ENCODE peak calls at places on chromosomes 3 and 15, in seven cellular contexts. I, T, R, M, X, F and W are unnamed samples.
A peak's percentile ranks its signal among the peaks of the same experiment; 100 is the strongest.

GRCh38 chr15:69999392-70000085 is 98.2 kb downstream of the TLE3 start:
- DNase-seq in F (no peak), T (no peak), X (no peak), I (no peak), M (no peak), R (no peak), W (no peak)

GRCh38 chr3:132730891-132731580 is 8.8 kb upstream of the NPHP3 start:
- DNase-seq in F (no peak), I (peak; percentile 28), X (peak; percentile 49), T (peak; percentile 48), R (peak; percentile 66), M (no peak), W (no peak)

GRCh38 chr15:89167267-89168176 is 53.9 kb downstream of the RLBP1 start:
- DNase-seq in M (peak; percentile 56), F (no peak), I (no peak), R (peak; percentile 94), T (peak; percentile 61), X (no peak), W (no peak)

GRCh38 chr3:37183375-37183831 is 9.0 kb upstream of the LRRFIP2 start:
- DNase-seq in M (no peak), I (peak; percentile 90), F (peak; percentile 78), R (peak; percentile 91), T (peak; percentile 37), X (no peak), W (no peak)

GRCh38 chr3:4466783-4467521 is at the start of gene SUMF1:
- DNase-seq in T (peak; percentile 80), X (peak; percentile 63), I (peak; percentile 37), M (peak; percentile 66), F (peak; percentile 25), R (peak; percentile 84), W (peak; percentile 13)

GRCh38 chr3:66497288-66497972 is 3.4 kb downstream of the LRIG1 start:
- DNase-seq in F (no peak), M (no peak), T (no peak), X (no peak), R (no peak), I (no peak), W (no peak)

GRCh38 chr15:64640146-64640868 is 135.1 kb downstream of the RBPMS2 start:
- DNase-seq in X (no peak), T (no peak), R (no peak), M (no peak), I (no peak), F (no peak), W (no peak)

GRCh38 chr3:175146258-175146657 is 287.1 kb downstream of the NAALADL2 start:
- DNase-seq in T (no peak), X (no peak), M (no peak), R (no peak), F (no peak), I (peak; percentile 8), W (no peak)

GRCh38 chr3:23490459-23490858 is 287.3 kb downstream of the UBE2E2 start:
- DNase-seq in R (peak; percentile 65), X (no peak), T (no peak), M (no peak), I (no peak), F (no peak), W (peak; percentile 21)

GRCh38 chr3:52210550-52211046 is 12.6 kb downstream of the ALAS1 start:
- DNase-seq in R (no peak), T (no peak), I (no peak), F (no peak), X (no peak), M (no peak), W (no peak)

GRCh38 chr3:46923559-46924350 is 46.2 kb downstream of the PTH1R start:
- DNase-seq in I (no peak), F (no peak), M (no peak), T (peak; percentile 38), X (no peak), R (peak; percentile 45), W (no peak)

GRCh38 chr3:74426571-74426970 is 187.9 kb downstream of the CNTN3 start:
- DNase-seq in I (peak; percentile 38), F (no peak), M (no peak), T (no peak), X (no peak), R (peak; percentile 15), W (no peak)

GRCh38 chr15:101137312-101137940 is 114.4 kb downstream of the CHSY1 start:
- DNase-seq in X (no peak), T (no peak), M (no peak), I (no peak), R (no peak), F (no peak), W (no peak)

GRCh38 chr3:118011910-118012309 is 1022.7 kb downstream of the IGSF11 start:
- DNase-seq in F (no peak), X (no peak), M (no peak), I (no peak), T (no peak), R (no peak), W (no peak)

GRCh38 chr3:57809609-57809968 is 53.5 kb downstream of the SLMAP start:
- DNase-seq in T (no peak), M (no peak), F (no peak), I (no peak), X (no peak), R (no peak), W (no peak)

GRCh38 chr15:98433302-98433701 is 215.0 kb upstream of the IGF1R start:
- DNase-seq in R (no peak), M (no peak), X (no peak), F (no peak), T (no peak), I (peak; percentile 17), W (no peak)

GRCh38 chr3:58388550-58389061 is 45.0 kb downstream of the PDHB start:
- DNase-seq in X (no peak), F (peak; percentile 84), I (peak; percentile 93), M (no peak), R (peak; percentile 25), T (no peak), W (no peak)

GRCh38 chr3:17942856-17943255 is 200.4 kb upstream of the TBC1D5 start:
- DNase-seq in R (peak; percentile 27), I (peak; percentile 12), M (no peak), T (no peak), X (no peak), F (no peak), W (no peak)

GRCh38 chr3:134249935-134250716 is 533 bp downstream of the RYK start:
- DNase-seq in X (no peak), I (no peak), M (no peak), F (no peak), T (peak; percentile 86), R (peak; percentile 66), W (no peak)

GRCh38 chr3:65833761-65834505 is 204.8 kb downstream of the MAGI1 start:
- DNase-seq in T (no peak), I (peak; percentile 29), X (no peak), F (no peak), M (no peak), R (peak; percentile 72), W (no peak)